ENCODE peak calls at places on chromosomes 16 and 17, in four cellular contexts. M, K, U and D are unnamed samples.
A peak's percentile ranks its signal among the peaks of the same experiment; 100 is the strongest.

GRCh38 chr17:42422412-42422957 is 571 bp downstream of the CAVIN1 start:
- DNase-seq in M (no peak), K (peak; percentile 63), U (peak; percentile 35), D (no peak)

GRCh38 chr16:89973654-89974335 is 25.2 kb downstream of the DEF8 start:
- DNase-seq in M (no peak), K (no peak), U (no peak), D (no peak)

GRCh38 chr17:61279476-61280145 is 120.0 kb upstream of the TBX2 start:
- DNase-seq in M (no peak), K (no peak), U (no peak), D (no peak)

GRCh38 chr16:2026461-2027023 is at the start of gene NHERF2:
- DNase-seq in M (no peak), K (no peak), U (peak; percentile 31), D (no peak)

GRCh38 chr16:4505356-4506153 is 29.4 kb downstream of the HMOX2 start:
- DNase-seq in M (peak; percentile 58), K (no peak), U (no peak), D (peak; percentile 81)

GRCh38 chr16:4290236-4290830 is 17.5 kb upstream of the TFAP4 start:
- DNase-seq in M (no peak), K (peak; percentile 86), U (peak; percentile 78), D (no peak)

GRCh38 chr17:82031885-82032627 is 578 bp downstream of the RAC3 start:
- DNase-seq in M (peak; percentile 19), K (no peak), U (no peak), D (no peak)

GRCh38 chr17:8720596-8720995 is 24.0 kb downstream of the CCDC42 start:
- DNase-seq in M (no peak), K (no peak), U (no peak), D (no peak)

GRCh38 chr16:3485821-3486505 is 9.3 kb downstream of the C16orf90 start:
- DNase-seq in M (no peak), K (no peak), U (no peak), D (no peak)

GRCh38 chr16:71201054-71201453 is 29.5 kb downstream of the HYDIN start:
- DNase-seq in M (no peak), K (no peak), U (no peak), D (no peak)

GRCh38 chr16:52557236-52557635 is 10.3 kb upstream of the TOX3 start:
- DNase-seq in M (no peak), K (no peak), U (no peak), D (no peak)

GRCh38 chr17:49223517-49224197 is 6.9 kb downstream of the PHOSPHO1 start:
- DNase-seq in M (no peak), K (peak; percentile 84), U (peak; percentile 34), D (peak; percentile 40)

GRCh38 chr17:44655983-44656700 is at the start of gene MEIOC:
- DNase-seq in M (no peak), K (peak; percentile 92), U (peak; percentile 22), D (no peak)

GRCh38 chr17:4849011-4849536 is 15.9 kb downstream of the MINK1 start:
- DNase-seq in M (no peak), K (peak; percentile 90), U (no peak), D (no peak)

GRCh38 chr17:42121066-42121769 is at the start of gene KAT2A:
- DNase-seq in M (peak; percentile 79), K (peak; percentile 89), U (peak; percentile 87), D (peak; percentile 65)

GRCh38 chr17:16294560-16294959 is 58.7 kb downstream of the CENPV start:
- DNase-seq in M (no peak), K (no peak), U (no peak), D (no peak)

GRCh38 chr17:28878981-28879380 is 18.6 kb downstream of the FLOT2 start:
- DNase-seq in M (peak; percentile 20), K (peak; percentile 76), U (peak; percentile 52), D (peak; percentile 31)

GRCh38 chr16:28126684-28127620 is 63.4 kb upstream of the GSG1L start:
- DNase-seq in M (no peak), K (no peak), U (no peak), D (no peak)

GRCh38 chr16:3716831-3717234 is 491 bp downstream of the TRAP1 start:
- DNase-seq in M (no peak), K (peak; percentile 44), U (peak; percentile 12), D (no peak)

GRCh38 chr17:71237903-71238538 is 882.8 kb upstream of the SOX9 start:
- DNase-seq in M (no peak), K (no peak), U (peak; percentile 45), D (no peak)

GRCh38 chr16:2842340-2843000 is 12.4 kb downstream of the ZG16B start:
- DNase-seq in M (no peak), K (peak; percentile 65), U (peak; percentile 54), D (no peak)

GRCh38 chr16:9849697-9850245 is 332.5 kb downstream of the GRIN2A start:
- DNase-seq in M (no peak), K (no peak), U (no peak), D (no peak)

GRCh38 chr17:79033741-79034501 is 10.0 kb downstream of the C1QTNF1 start:
- DNase-seq in M (no peak), K (peak; percentile 82), U (peak; percentile 78), D (no peak)

GRCh38 chr16:85246473-85246872 is 134.2 kb upstream of the CIBAR2 start:
- DNase-seq in M (no peak), K (no peak), U (no peak), D (no peak)

GRCh38 chr17:37676115-37676925 is 33.1 kb upstream of the DDX52 start:
- DNase-seq in M (no peak), K (no peak), U (peak; percentile 21), D (no peak)

GRCh38 chr17:29677139-29677834 is 54.6 kb upstream of the CORO6 start:
- DNase-seq in M (no peak), K (no peak), U (peak; percentile 88), D (peak; percentile 12)

GRCh38 chr16:81586421-81586820 is 141.8 kb downstream of the CMIP start:
- DNase-seq in M (no peak), K (peak; percentile 82), U (no peak), D (no peak)

GRCh38 chr17:10668771-10669170 is 11.7 kb upstream of the MYH3 start:
- DNase-seq in M (no peak), K (peak; percentile 44), U (peak; percentile 9), D (no peak)

GRCh38 chr16:31460582-31461002 is 1.3 kb downstream of the ARMC5 start:
- DNase-seq in M (peak; percentile 55), K (no peak), U (peak; percentile 66), D (peak; percentile 28)

GRCh38 chr16:66906916-66907836 is 11.5 kb downstream of the CDH16 start:
- DNase-seq in M (no peak), K (no peak), U (no peak), D (no peak)

GRCh38 chr16:66476328-66477027 is 49.4 kb downstream of the BEAN1 start:
- DNase-seq in M (no peak), K (peak; percentile 66), U (peak; percentile 23), D (no peak)

GRCh38 chr17:47829870-47830269 is 1.5 kb downstream of the MRPL10 start:
- DNase-seq in M (no peak), K (no peak), U (no peak), D (no peak)

GRCh38 chr17:55872374-55872773 is 121.5 kb downstream of the PCTP start:
- DNase-seq in M (no peak), K (no peak), U (no peak), D (no peak)

GRCh38 chr16:75138636-75139035 is 9.7 kb upstream of the ZFP1 start:
- DNase-seq in M (no peak), K (peak; percentile 66), U (peak; percentile 45), D (peak; percentile 26)

GRCh38 chr16:50183316-50183715 is 30.2 kb downstream of the TENT4B start:
- DNase-seq in M (no peak), K (no peak), U (peak; percentile 86), D (no peak)

GRCh38 chr17:48181653-48182052 is 74.1 kb downstream of the SNX11 start:
- DNase-seq in M (no peak), K (peak; percentile 47), U (peak; percentile 33), D (no peak)

GRCh38 chr16:83995756-83996155 is 27.7 kb downstream of the NECAB2 start:
- DNase-seq in M (no peak), K (peak; percentile 45), U (peak; percentile 14), D (no peak)

GRCh38 chr17:46943511-46944393 is 20.8 kb downstream of the GOSR2 start:
- DNase-seq in M (no peak), K (peak; percentile 73), U (peak; percentile 38), D (peak; percentile 69)